ENCODE peak calls at places on chromosome 4, in eight cellular contexts. V, F, D, K, B, O, P and Y are unnamed samples.

GRCh38 chr4:168421671-168422070 is 58.6 kb downstream of the DDX60L start:
- DNase-seq in V (peak; percentile 33), F (peak; percentile 72), D (peak; percentile 72), K (peak; percentile 28), B (no peak), O (no peak), P (no peak), Y (no peak)

GRCh38 chr4:81504685-81505598 is 33.2 kb upstream of the RASGEF1B start:
- DNase-seq in V (no peak), F (peak; percentile 88), D (no peak), K (peak; percentile 83), B (no peak), O (no peak), P (peak; percentile 31), Y (peak; percentile 61)

GRCh38 chr4:336099-336892 is 1.3 kb upstream of the ZNF141 start:
- DNase-seq in V (no peak), F (peak; percentile 61), D (no peak), K (peak; percentile 4), B (peak; percentile 18), O (no peak), P (no peak), Y (no peak)

GRCh38 chr4:8181844-8182243 is 17.2 kb upstream of the SH3TC1 start:
- DNase-seq in V (no peak), F (no peak), D (no peak), K (no peak), B (no peak), O (no peak), P (no peak), Y (no peak)

GRCh38 chr4:100422911-100423310 is 94.9 kb downstream of the EMCN start:
- DNase-seq in V (no peak), F (no peak), D (no peak), K (no peak), B (no peak), O (no peak), P (no peak), Y (no peak)

GRCh38 chr4:143653031-143653430 is 47.4 kb downstream of the FREM3 start:
- DNase-seq in V (peak; percentile 1), F (no peak), D (peak; percentile 57), K (no peak), B (no peak), O (peak; percentile 16), P (no peak), Y (no peak)

GRCh38 chr4:79528241-79528706 is 120.2 kb upstream of the GK2 start:
- DNase-seq in V (peak; percentile 45), F (no peak), D (no peak), K (peak; percentile 27), B (no peak), O (no peak), P (no peak), Y (peak; percentile 5)

GRCh38 chr4:161522031-161522430 is 641.8 kb downstream of the FSTL5 start:
- DNase-seq in V (peak; percentile 97), F (no peak), D (no peak), K (no peak), B (peak; percentile 21), O (no peak), P (no peak), Y (no peak)

GRCh38 chr4:77959566-77960338 is 97.1 kb downstream of the MRPL1 start:
- DNase-seq in V (peak; percentile 56), F (peak; percentile 61), D (peak; percentile 9), K (no peak), B (peak; percentile 77), O (peak; percentile 19), P (no peak), Y (peak; percentile 21)

GRCh38 chr4:88737304-88738015 is 39.8 kb upstream of the NAP1L5 start:
- DNase-seq in V (peak; percentile 98), F (no peak), D (no peak), K (peak; percentile 58), B (no peak), O (no peak), P (no peak), Y (peak; percentile 49)

GRCh38 chr4:123746981-123747380 is 350.4 kb downstream of the SPRY1 start:
- DNase-seq in V (no peak), F (no peak), D (peak; percentile 56), K (no peak), B (no peak), O (no peak), P (no peak), Y (no peak)

GRCh38 chr4:38062088-38062893 is 102.1 kb downstream of the PTTG2 start:
- DNase-seq in V (peak; percentile 73), F (peak; percentile 88), D (peak; percentile 76), K (peak; percentile 78), B (peak; percentile 41), O (peak; percentile 67), P (peak; percentile 46), Y (peak; percentile 51)

GRCh38 chr4:188976644-188977115 is 837.4 kb downstream of the TRIML1 start:
- DNase-seq in V (peak; percentile 59), F (no peak), D (peak; percentile 28), K (no peak), B (peak; percentile 22), O (peak; percentile 49), P (no peak), Y (no peak)

GRCh38 chr4:31727030-31727429 is 1006.9 kb downstream of the PCDH7 start:
- DNase-seq in V (no peak), F (no peak), D (no peak), K (no peak), B (no peak), O (no peak), P (no peak), Y (no peak)

GRCh38 chr4:98625399-98625798 is 33.0 kb downstream of the TSPAN5 start:
- DNase-seq in V (no peak), F (no peak), D (no peak), K (no peak), B (no peak), O (no peak), P (no peak), Y (peak; percentile 31)

GRCh38 chr4:181860157-181860556 is 383.0 kb upstream of the TENM3 start:
- DNase-seq in V (peak; percentile 49), F (no peak), D (no peak), K (no peak), B (no peak), O (no peak), P (no peak), Y (no peak)

GRCh38 chr4:56976283-56976877 is 1.0 kb downstream of the NOA1 start:
- DNase-seq in V (no peak), F (peak; percentile 70), D (no peak), K (peak; percentile 19), B (no peak), O (no peak), P (no peak), Y (peak; percentile 13)

GRCh38 chr4:123478859-123479345 is 82.3 kb downstream of the SPRY1 start:
- DNase-seq in V (no peak), F (peak; percentile 61), D (peak; percentile 33), K (peak; percentile 49), B (no peak), O (no peak), P (no peak), Y (no peak)

GRCh38 chr4:41142946-41143720 is 71.2 kb downstream of the APBB2 start:
- DNase-seq in V (peak; percentile 96), F (no peak), D (peak; percentile 82), K (no peak), B (no peak), O (peak; percentile 92), P (no peak), Y (no peak)

GRCh38 chr4:166128452-166128851 is 255.4 kb downstream of the TLL1 start:
- DNase-seq in V (peak; percentile 19), F (no peak), D (peak; percentile 3), K (no peak), B (no peak), O (peak; percentile 4), P (no peak), Y (no peak)